ENCODE peak calls at places on chromosomes 1 and 21, in six cellular contexts. O is vagina, R is transverse colon, X is tibial nerve, H is adrenal gland, Q is tibial artery. M is an unnamed sample.

GRCh38 chr1:41003640-41004220 is 17.8 kb downstream of the SLFNL1 start:
- DNase-seq in O (peak), R (peak), X (peak), H (peak), Q (peak), M (peak)

GRCh38 chr21:31366825-31367224 is 22.8 kb upstream of the TIAM1 start:
- DNase-seq in O (no peak), R (no peak), X (no peak), H (peak), Q (no peak), M (peak)

GRCh38 chr21:40047211-40047610 is 180.0 kb downstream of the PCP4 start:
- DNase-seq in O (no peak), R (no peak), X (no peak), H (no peak), Q (no peak), M (no peak)

GRCh38 chr21:33971492-33972013 is 55.9 kb upstream of the ATP5PO start:
- DNase-seq in O (peak), R (no peak), X (no peak), H (no peak), Q (no peak), M (peak)

GRCh38 chr1:909861-910310 is 13.8 kb upstream of the SAMD11 start:
- DNase-seq in O (no peak), R (peak), X (peak), H (no peak), Q (no peak), M (no peak)

GRCh38 chr1:14215151-14215550 is 383.3 kb upstream of the KAZN start:
- DNase-seq in O (no peak), R (no peak), X (no peak), H (no peak), Q (no peak), M (no peak)

GRCh38 chr1:240888039-240888786 is 276.3 kb upstream of the GREM2 start:
- DNase-seq in O (no peak), R (peak), X (no peak), H (peak), Q (no peak), M (peak)

GRCh38 chr1:169146536-169147214 is 40.2 kb downstream of the ATP1B1 start:
- DNase-seq in O (no peak), R (no peak), X (no peak), H (no peak), Q (no peak), M (no peak)

GRCh38 chr1:208163542-208163941 is 80.6 kb downstream of the PLXNA2 start:
- DNase-seq in O (no peak), R (no peak), X (no peak), H (no peak), Q (no peak), M (no peak)

GRCh38 chr1:22839806-22840205 is 129.2 kb downstream of the EPHB2 start:
- DNase-seq in O (no peak), R (no peak), X (no peak), H (no peak), Q (no peak), M (no peak)

GRCh38 chr1:178630418-178630817 is 94.6 kb upstream of the RALGPS2 start:
- DNase-seq in O (no peak), R (no peak), X (no peak), H (no peak), Q (no peak), M (peak)

GRCh38 chr21:15022608-15023261 is 42.1 kb downstream of the NRIP1 start:
- DNase-seq in O (no peak), R (no peak), X (no peak), H (no peak), Q (no peak), M (peak)
- TF ChIP-seq CTCF in O (no peak), R (no peak), X (no peak), H (no peak), Q (no peak), M (peak)

GRCh38 chr21:41255190-41255589 is 61.4 kb upstream of the FAM3B start:
- DNase-seq in O (no peak), R (no peak), X (no peak), H (no peak), Q (no peak), M (no peak)
- H3K4me3 ChIP-seq in O (no peak), R (no peak), X (no peak), H (no peak), Q (no peak), M (no peak)

DNA sequence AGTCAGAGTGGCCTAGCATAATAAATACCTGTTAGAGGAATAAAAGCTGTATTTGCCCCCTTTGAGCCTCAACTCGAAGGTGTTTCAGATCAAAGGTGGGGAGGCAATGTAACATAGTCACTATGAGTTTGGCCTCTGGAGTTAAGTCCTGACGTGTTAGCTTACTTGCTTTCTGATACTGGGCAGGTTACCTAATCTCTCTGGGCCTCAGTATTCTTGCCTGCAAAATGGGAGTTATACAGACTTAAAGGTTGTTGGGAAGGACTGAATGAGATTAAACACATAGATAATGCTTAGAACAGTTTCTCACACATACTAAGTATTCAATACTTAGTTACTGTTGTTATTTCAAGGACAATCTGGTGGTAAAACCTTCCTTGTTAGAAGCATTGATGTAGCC is 15.5 kb downstream of the RNF220 start:
- DNase-seq in O (no peak), R (no peak), X (no peak), H (no peak), Q (no peak), M (no peak)
- TF ChIP-seq CTCF in O (no peak), R (no peak), X (no peak), H (no peak), Q (no peak), M (no peak)

GRCh38 chr1:36950588-36950987 is 83.7 kb downstream of the GRIK3 start:
- DNase-seq in O (no peak), R (no peak), X (no peak), H (no peak), Q (no peak), M (no peak)

GRCh38 chr1:36953061-36953460 is 81.3 kb downstream of the GRIK3 start:
- DNase-seq in O (no peak), R (no peak), X (no peak), H (no peak), Q (no peak), M (no peak)

GRCh38 chr1:36956570-36956969 is 77.7 kb downstream of the GRIK3 start:
- DNase-seq in O (no peak), R (no peak), X (no peak), H (no peak), Q (no peak), M (no peak)

GRCh38 chr1:36951761-36952160 is 82.6 kb downstream of the GRIK3 start:
- DNase-seq in O (no peak), R (no peak), X (no peak), H (no peak), Q (no peak), M (no peak)

DNA sequence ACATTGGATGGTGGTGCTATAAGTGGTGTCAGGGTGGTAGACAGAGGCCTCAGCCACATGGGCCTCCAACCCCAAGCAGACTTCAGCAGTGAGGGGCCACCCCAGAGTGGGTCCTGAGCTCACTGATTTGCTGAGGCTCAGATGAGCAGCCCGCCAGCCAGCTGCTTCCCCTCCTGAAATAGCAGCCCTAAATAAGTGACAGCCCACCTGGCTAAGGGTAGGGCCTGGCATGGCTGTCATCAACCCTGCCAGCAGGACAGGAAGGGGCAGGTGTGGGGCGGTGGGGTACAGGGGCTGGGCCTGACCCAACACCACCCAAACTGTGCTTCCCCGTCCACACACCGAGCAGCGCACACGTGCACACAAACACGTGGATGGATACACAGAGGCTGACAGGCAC is 79.3 kb downstream of the GRIK3 start:
- DNase-seq in O (no peak), R (no peak), X (no peak), H (no peak), Q (no peak), M (no peak)
- H3K4me3 ChIP-seq in O (no peak), R (no peak), X (no peak), H (no peak), Q (no peak), M (no peak)

GRCh38 chr1:17575786-17576584 is 36.5 kb downstream of the ARHGEF10L start:
- DNase-seq in O (no peak), R (peak), X (no peak), H (no peak), Q (no peak), M (no peak)

GRCh38 chr1:17570228-17570627 is 30.7 kb downstream of the ARHGEF10L start:
- DNase-seq in O (no peak), R (no peak), X (no peak), H (no peak), Q (no peak), M (no peak)

GRCh38 chr1:17572264-17572985 is 32.9 kb downstream of the ARHGEF10L start:
- DNase-seq in O (no peak), R (peak), X (no peak), H (no peak), Q (no peak), M (no peak)

GRCh38 chr1:17574502-17574901 is 35.0 kb downstream of the ARHGEF10L start:
- DNase-seq in O (no peak), R (no peak), X (no peak), H (no peak), Q (no peak), M (no peak)

DNA sequence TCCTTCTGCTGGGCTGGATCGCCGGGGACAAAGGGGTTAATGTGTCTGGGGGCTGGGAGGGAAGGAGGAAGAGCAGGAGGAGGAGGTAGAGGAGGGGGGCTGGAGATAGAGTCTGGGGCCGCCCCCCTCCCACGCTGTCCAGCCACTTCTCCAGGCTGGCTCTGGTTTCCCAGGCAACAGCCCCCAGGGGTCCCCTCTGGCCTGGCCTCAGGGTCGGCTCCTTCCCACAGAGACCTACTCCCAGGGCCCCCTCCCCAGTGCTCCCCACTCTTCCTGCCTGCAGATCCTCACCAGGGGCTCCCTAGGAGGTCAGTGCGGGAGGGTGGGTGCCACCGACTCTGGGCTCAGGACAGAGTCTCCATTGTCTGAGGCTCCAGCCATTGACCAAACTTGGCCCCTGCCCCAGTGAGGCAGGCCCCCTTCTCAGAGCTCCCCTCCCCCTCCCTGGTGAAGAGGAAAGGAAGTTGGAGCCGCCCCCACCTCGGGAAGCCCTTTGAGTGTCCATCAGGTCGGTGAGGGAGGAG is 34.1 kb downstream of the ARHGEF10L start:
- DNase-seq in O (no peak), R (no peak), X (no peak), H (no peak), Q (no peak), M (no peak)
- TF ChIP-seq CTCF in O (no peak), R (no peak), X (no peak), H (no peak), Q (no peak), M (no peak)

GRCh38 chr1:211261229-211261628 is 2.1 kb downstream of the RCOR3 start:
- DNase-seq in O (no peak), R (no peak), X (no peak), H (no peak), Q (no peak), M (no peak)
- H3K4me3 ChIP-seq in O (peak), R (peak), X (peak), H (peak), Q (peak), M (peak)

DNA sequence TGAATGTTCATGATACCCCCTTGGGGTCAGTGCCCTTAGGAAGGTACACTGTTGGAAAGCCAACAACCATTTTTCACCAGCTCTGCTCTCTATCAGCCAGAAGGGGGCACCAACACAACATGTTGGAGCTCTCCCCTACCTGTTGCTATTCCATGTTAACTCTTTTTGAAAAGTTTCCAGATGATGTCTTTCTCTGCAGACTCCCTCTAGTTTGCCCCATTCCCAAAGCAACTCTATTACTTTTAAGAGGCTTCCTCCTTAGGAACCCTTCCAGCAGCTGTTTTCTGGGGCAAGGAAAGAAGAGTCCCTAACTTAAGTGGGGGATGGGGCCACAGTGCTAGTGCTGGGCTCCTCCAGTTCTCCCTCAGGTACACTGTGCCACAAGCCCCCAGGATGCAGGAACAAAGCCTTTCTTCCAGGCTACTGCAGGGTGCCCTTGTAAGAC is 22.9 kb upstream of the NDC1 start:
- DNase-seq in O (no peak), R (peak), X (no peak), H (peak), Q (no peak), M (peak)
- TF ChIP-seq CTCF in O (no peak), R (peak), X (peak), H (peak), Q (peak), M (peak)

DNA sequence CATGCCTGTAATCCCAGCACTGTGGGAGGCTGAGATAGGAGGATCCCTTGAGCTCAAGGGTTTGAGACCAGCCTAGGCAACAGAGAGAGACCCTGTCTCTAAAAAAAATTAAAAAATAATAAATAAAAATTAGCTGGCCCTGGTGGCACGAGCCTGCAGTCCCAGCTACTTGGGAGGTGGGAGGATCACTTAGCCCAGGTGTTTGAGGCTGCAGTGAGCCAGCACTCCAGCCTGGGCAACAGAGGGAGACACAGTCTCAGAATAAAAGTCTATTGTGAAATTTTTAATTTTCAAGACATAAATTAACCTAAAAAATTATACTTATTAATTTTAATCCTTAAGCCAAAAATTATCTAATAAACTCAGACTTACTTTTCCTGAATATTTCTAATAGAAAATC is 131.2 kb upstream of the ZNHIT6 start:
- DNase-seq in O (no peak), R (no peak), X (no peak), H (no peak), Q (no peak), M (no peak)
- H3K4me3 ChIP-seq in O (no peak), R (no peak), X (no peak), H (no peak), Q (no peak), M (no peak)